ENCODE peak calls at places on chromosomes 13 and 19, in ten cellular contexts. V, D, C, W, Z, A, I, B, Y and M are unnamed samples.

GRCh38 chr13:111661776-111662175 is 341.3 kb downstream of the TEX29 start:
- DNase-seq in Z (no peak), A (no peak), I (no peak), Y (no peak), C (no peak), B (no peak), V (no peak), W (no peak), D (no peak), M (no peak)

GRCh38 chr19:41426952-41427646 is at the start of gene B3GNT8:
- DNase-seq in I (peak; percentile 93), C (peak; percentile 90), A (peak; percentile 30), Y (peak; percentile 94), V (peak; percentile 41), Z (peak; percentile 94), D (no peak), B (peak; percentile 95), W (peak; percentile 22), M (peak; percentile 82)

GRCh38 chr19:38386968-38387549 is 775 bp downstream of the GGN start:
- DNase-seq in Y (no peak), A (no peak), C (peak; percentile 28), D (no peak), B (no peak), Z (peak; percentile 13), W (no peak), V (no peak), I (peak; percentile 75), M (no peak)

GRCh38 chr13:40341086-40341471 is 325.4 kb downstream of the FOXO1 start:
- DNase-seq in I (no peak), Z (no peak), Y (no peak), W (no peak), D (no peak), V (no peak), B (peak; percentile 52), A (no peak), C (no peak), M (no peak)

GRCh38 chr19:7255631-7256030 is 38.6 kb downstream of the INSR start:
- DNase-seq in B (no peak), I (no peak), A (no peak), V (no peak), Z (no peak), C (no peak), D (no peak), Y (no peak), W (no peak), M (no peak)

GRCh38 chr19:11256189-11256588 is 6.1 kb downstream of the DOCK6 start:
- DNase-seq in D (no peak), V (no peak), W (no peak), C (peak; percentile 68), B (no peak), Y (no peak), Z (no peak), A (no peak), I (peak; percentile 84), M (no peak)

GRCh38 chr19:40800997-40801377 is 2.0 kb downstream of the EGLN2 start:
- DNase-seq in D (no peak), Z (no peak), C (no peak), Y (no peak), A (no peak), W (no peak), I (peak; percentile 67), B (no peak), V (no peak), M (no peak)

GRCh38 chr19:29524912-29525870 is 603 bp upstream of the VSTM2B start:
- DNase-seq in I (peak; percentile 49), B (peak; percentile 66), V (no peak), A (no peak), D (no peak), C (no peak), Z (no peak), W (no peak), Y (no peak), M (no peak)

GRCh38 chr13:106182404-106182803 is 353.1 kb downstream of the EFNB2 start:
- DNase-seq in Y (no peak), I (no peak), Z (no peak), V (no peak), B (no peak), D (peak; percentile 62), A (no peak), C (no peak), W (no peak), M (peak; percentile 88)

GRCh38 chr19:18499055-18499775 is 22.7 kb downstream of the ELL start:
- DNase-seq in B (no peak), Z (no peak), W (no peak), A (no peak), D (no peak), V (no peak), Y (no peak), I (no peak), C (no peak), M (no peak)

DNA sequence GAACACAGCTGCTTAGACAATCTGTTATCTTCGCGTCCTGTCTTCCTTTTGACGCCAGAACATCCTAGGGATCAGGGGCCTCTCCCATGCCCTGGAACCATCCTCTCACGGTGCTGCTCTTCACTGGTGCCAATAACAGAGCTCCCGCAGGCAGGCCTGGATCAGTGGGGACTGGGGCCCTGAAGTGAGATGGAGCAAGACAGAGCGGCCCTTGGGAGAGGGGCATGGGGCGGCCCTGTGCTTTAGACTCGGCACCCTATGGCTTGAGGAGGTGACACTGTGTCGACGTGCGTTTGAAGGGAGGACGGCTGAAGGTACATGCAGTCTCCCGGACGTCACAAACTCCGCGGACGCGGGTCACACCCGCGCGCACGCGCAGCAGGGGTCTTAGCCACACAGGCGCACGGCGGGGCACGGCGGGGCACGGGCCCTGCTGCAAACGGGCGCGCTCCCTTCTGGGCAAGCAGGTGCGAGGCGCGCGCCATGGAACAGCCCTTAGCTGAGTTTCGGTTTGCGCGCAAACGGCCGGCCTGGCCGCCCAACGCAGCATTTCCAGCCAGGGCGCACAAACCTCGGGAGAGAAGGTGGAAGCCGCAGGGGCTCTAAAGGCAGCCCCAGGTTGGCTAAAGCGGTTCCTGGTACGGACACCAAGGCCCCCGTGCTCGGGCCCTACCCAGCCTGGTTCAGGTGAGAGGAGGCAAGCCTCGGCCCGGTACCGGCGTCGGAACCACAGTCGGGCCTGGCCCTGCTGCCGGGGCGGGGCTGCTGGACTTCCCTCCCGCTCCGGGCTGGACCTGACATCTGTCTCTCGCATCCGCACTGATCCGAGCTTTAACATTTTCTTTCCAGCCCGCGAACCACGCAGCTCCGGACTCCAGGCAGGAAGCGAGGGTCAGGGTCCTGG is 16.5 kb upstream of the RNF17 start:
- DNase-seq in C (no peak), D (no peak), Z (peak; percentile 47), B (peak; percentile 56), V (no peak), W (no peak), A (no peak), I (no peak), Y (peak; percentile 24), M (no peak)
- H3K4me3 ChIP-seq in C (peak overlapping the region; percentile 23), D (peak overlapping the region; percentile 17), Z (peak overlapping the region; percentile 34), B (peak overlapping the region; percentile 45), V (no peak overlapping the region), W (no peak overlapping the region), A (peak overlapping the region; percentile 65), I (peak overlapping the region; percentile 46), Y (peak overlapping the region; percentile 23), M (peak overlapping the region; percentile 41)

DNA sequence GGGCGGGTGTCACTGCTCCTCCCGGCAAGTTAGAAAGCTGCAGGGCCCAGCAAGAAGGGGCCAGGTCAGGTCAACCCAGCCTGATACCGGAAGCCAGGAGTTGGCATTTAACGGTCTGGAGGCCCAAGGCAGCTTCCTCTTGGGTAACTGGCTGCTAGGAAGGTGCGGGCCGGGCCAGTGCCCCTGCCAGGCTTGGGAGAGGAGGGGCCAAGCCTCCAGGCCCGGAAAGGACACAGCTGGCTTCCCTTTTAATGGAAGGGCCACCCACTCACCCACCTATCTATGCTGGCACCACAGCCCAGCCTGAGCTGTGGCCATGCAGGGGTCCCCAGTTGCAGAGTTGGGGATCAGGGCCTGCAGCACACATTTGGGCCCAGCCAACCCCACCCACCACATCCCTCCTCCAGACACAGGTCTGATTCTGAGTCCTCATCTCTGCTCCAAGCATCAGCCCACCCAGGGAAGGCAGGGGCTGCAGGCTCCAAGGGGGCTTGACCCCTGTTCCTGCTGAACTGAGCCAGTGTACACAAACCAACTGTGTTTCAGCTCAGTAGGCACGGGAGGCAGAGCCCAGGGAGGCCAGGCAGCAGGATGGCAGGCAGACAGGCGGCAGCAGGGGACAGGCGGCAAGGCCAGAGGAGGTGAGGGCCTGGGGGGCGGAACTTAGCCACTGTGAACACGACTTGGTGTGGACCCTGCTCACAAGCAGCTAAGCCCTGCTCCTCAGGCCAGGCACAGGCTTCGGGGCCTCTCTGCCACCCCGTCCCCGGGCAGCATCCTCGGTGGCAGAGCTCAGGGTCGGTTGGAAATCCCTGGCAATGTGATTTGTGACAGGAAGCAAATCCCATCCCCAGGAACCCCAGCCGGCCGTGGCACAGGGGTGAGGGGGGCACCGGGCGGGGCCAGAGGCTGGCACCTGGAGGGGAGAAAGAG is 40.8 kb downstream of the ZSWIM4 start:
- DNase-seq in D (no peak), V (no peak), Y (no peak), B (no peak), C (peak; percentile 55), I (peak; percentile 85), W (peak; percentile 32), A (no peak), Z (no peak), M (no peak)
- H3K4me3 ChIP-seq in D (no peak overlapping the region), V (peak overlapping the region; percentile 23), Y (no peak overlapping the region), B (no peak overlapping the region), C (peak overlapping the region; percentile 8), I (peak overlapping the region; percentile 81), W (peak overlapping the region; percentile 36), A (peak overlapping the region; percentile 41), Z (no peak overlapping the region), M (no peak overlapping the region)

DNA sequence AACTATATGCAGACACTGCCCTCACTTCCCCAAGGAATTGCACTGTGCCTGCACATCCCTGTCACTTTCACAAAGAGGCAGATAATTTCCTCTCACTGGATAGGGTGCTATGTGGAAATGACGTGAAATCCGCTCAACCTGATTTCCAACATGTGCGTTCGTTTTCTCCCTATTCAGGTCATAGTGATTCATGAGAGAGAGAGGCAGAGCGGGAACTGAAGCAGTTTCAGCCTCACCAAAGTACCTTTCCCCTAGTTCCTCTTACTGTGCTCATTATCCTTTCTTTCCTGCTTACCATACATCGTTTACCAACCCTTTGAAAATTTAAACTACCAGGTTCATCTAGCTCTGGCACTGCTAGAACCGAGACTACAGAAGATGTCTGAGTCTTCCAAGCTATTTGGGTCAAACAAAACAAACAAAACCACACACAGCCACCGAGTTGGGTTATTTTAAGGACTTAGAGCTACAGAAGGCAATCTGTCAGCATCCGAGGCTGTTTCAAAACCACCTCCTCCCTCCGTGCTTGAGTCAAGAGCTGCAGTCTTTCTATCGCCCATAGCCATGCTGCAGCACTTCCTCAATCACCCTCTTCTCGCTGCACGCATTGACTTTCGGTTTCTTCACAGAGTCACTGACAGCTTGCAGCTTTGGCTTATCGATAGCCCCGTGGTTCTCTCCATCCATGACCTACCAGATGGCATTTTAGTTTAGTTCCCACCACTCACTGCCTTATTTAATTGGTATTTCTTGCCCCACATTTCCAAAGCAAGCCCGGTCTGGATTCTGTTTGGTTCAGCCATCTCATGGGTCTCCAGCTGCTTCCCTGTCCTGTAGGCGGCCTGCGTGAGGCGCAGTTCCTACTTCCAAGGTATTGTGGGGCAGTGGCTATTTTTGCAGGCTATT is 1395.8 kb downstream of the EFNB2 start:
- DNase-seq in D (no peak), I (peak; percentile 58), A (peak; percentile 4), Y (peak; percentile 33), C (peak; percentile 21), Z (peak; percentile 13), W (peak; percentile 65), B (no peak), V (peak; percentile 37), M (peak; percentile 3)
- H3K4me3 ChIP-seq in D (no peak overlapping the region), I (peak overlapping the region; percentile 60), A (peak overlapping the region; percentile 59), Y (peak overlapping the region; percentile 21), C (peak overlapping the region; percentile 23), Z (no peak overlapping the region), W (peak overlapping the region; percentile 74), B (no peak overlapping the region), V (peak overlapping the region; percentile 57), M (no peak overlapping the region)

DNA sequence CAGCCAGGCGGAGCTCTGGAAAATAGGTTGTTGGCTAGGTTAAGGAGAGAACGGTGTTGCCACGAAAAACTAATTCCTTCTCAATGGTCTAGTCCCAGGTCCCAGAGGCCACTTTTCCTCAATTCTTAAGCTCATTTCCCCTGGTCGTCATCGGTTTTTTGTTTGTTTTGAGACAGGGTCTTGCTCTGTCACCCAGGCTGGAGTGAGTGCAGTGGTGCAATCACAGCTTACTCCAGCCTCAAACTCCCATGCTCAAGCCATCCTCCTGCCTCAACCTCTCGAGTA is 1.2 kb downstream of the SF3A2 start:
- DNase-seq in I (no peak), C (no peak), A (no peak), V (no peak), Z (no peak), Y (no peak), B (no peak), D (no peak), W (no peak), M (no peak)
- H3K4me3 ChIP-seq in I (peak overlapping the region; percentile 98), C (peak overlapping the region; percentile 85), A (peak overlapping the region; percentile 82), V (peak overlapping the region; percentile 77), Z (peak overlapping the region; percentile 88), Y (peak overlapping the region; percentile 98), B (peak overlapping the region; percentile 72), D (peak overlapping the region; percentile 83), W (peak overlapping the region; percentile 88), M (peak overlapping the region; percentile 78)